ENCODE peak calls at places on chromosomes 7 and 10, in seven cellular contexts. T, M, J, I, X, K and B are unnamed samples.

GRCh38 chr10:77588886-77589285 is 48.7 kb downstream of the KCNMA1 start:
- DNase-seq in T (no peak), M (no peak), J (no peak), I (no peak), X (no peak), K (no peak), B (no peak)

GRCh38 chr7:107725138-107725740 is 18.7 kb upstream of the CBLL1 start:
- DNase-seq in T (peak), M (peak), J (peak), I (no peak), X (peak), K (peak), B (no peak)

GRCh38 chr10:89465196-89465595 is 50.8 kb downstream of the IFIT5 start:
- DNase-seq in T (no peak), M (no peak), J (no peak), I (no peak), X (no peak), K (no peak), B (no peak)

GRCh38 chr7:2779086-2779485 is 65.0 kb downstream of the GNA12 start:
- DNase-seq in T (no peak), M (no peak), J (no peak), I (no peak), X (no peak), K (no peak), B (no peak)

GRCh38 chr10:6267941-6268340 is 65.2 kb downstream of the PFKFB3 start:
- DNase-seq in T (no peak), M (no peak), J (peak), I (no peak), X (peak), K (peak), B (no peak)

GRCh38 chr7:132276986-132277716 is 299.1 kb downstream of the PLXNA4 start:
- DNase-seq in T (no peak), M (no peak), J (no peak), I (no peak), X (peak), K (no peak), B (no peak)

GRCh38 chr7:126529833-126530232 is 722.9 kb downstream of the GRM8 start:
- DNase-seq in T (no peak), M (no peak), J (no peak), I (no peak), X (peak), K (no peak), B (no peak)

GRCh38 chr10:114868801-114869200 is 47.2 kb downstream of the FHIP2A start:
- DNase-seq in T (no peak), M (no peak), J (no peak), I (no peak), X (no peak), K (no peak), B (no peak)

GRCh38 chr10:99777918-99778716 is 4.3 kb upstream of the ABCC2 start:
- DNase-seq in T (peak), M (no peak), J (no peak), I (no peak), X (no peak), K (no peak), B (no peak)

GRCh38 chr10:59181668-59182067 is 5.2 kb downstream of the PHYHIPL start:
- DNase-seq in T (peak), M (no peak), J (no peak), I (peak), X (peak), K (peak), B (no peak)

GRCh38 chr7:87152897-87153641 is 816 bp downstream of the DMTF1 start:
- DNase-seq in T (peak), M (peak), J (peak), I (no peak), X (no peak), K (peak), B (peak)

GRCh38 chr7:99129001-99129400 is 14.9 kb downstream of the SMURF1 start:
- DNase-seq in T (no peak), M (no peak), J (no peak), I (no peak), X (no peak), K (no peak), B (no peak)

GRCh38 chr7:42254217-42254616 is 17.2 kb upstream of the GLI3 start:
- DNase-seq in T (no peak), M (no peak), J (no peak), I (no peak), X (no peak), K (no peak), B (no peak)
- TF ChIP-seq CTCF in T (no peak), M (no peak), J (no peak), I (no peak), X (no peak), K (no peak), B (no peak)

DNA sequence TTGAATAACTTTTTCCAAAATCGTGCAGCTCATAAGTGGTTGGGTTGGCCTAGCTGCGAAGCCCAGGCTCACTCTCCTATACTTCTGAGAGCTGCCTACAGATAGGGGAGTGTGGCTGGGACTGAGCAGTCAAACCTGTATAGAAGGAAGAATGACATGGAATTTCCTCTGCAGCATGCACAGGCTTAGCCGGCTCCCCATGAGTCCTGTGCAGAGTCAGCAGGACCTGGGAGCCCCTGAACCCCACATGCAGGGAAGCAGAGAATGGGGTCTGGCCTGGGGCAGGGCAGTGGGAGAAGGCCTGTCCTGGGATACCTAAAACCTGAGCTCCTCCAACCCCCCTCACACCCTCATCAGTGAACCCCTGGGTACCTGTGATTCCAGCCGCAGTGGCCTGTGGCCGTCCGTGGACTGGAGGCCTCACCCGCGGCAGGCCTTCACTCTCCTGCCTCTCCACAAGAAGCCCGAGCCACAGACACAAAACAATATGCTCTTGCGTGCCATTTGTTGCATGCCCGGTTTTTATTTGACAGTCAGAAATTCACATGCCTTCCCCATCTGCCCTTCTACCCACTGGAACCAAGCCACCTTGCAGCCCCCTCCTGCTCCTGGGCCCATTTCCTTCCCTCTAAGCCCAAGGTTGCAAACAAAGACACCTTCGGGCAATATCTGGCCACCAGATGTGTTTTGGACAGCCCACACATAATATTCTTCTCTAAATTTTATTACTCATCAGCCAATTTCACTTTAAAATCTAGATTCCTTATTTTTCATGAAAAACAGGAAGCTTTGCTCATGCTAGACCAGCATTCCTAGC is 18.0 kb upstream of the C10orf105 start:
- DNase-seq in T (no peak), M (no peak), J (no peak), I (no peak), X (no peak), K (no peak), B (no peak)
- TF ChIP-seq CTCF in T (no peak), M (no peak), J (no peak), I (no peak), X (no peak), K (no peak), B (no peak)

GRCh38 chr10:4771554-4772201 is 54.3 kb upstream of the AKR1E2 start:
- DNase-seq in T (no peak), M (no peak), J (no peak), I (no peak), X (peak), K (no peak), B (no peak)

GRCh38 chr10:4767033-4767814 is 58.8 kb upstream of the AKR1E2 start:
- DNase-seq in T (peak), M (no peak), J (no peak), I (no peak), X (peak), K (peak), B (no peak)

GRCh38 chr10:4766449-4766848 is 59.6 kb upstream of the AKR1E2 start:
- DNase-seq in T (no peak), M (no peak), J (no peak), I (no peak), X (no peak), K (no peak), B (no peak)

GRCh38 chr10:4772202-4772570 is 53.8 kb upstream of the AKR1E2 start:
- DNase-seq in T (no peak), M (no peak), J (no peak), I (no peak), X (no peak), K (no peak), B (no peak)

DNA sequence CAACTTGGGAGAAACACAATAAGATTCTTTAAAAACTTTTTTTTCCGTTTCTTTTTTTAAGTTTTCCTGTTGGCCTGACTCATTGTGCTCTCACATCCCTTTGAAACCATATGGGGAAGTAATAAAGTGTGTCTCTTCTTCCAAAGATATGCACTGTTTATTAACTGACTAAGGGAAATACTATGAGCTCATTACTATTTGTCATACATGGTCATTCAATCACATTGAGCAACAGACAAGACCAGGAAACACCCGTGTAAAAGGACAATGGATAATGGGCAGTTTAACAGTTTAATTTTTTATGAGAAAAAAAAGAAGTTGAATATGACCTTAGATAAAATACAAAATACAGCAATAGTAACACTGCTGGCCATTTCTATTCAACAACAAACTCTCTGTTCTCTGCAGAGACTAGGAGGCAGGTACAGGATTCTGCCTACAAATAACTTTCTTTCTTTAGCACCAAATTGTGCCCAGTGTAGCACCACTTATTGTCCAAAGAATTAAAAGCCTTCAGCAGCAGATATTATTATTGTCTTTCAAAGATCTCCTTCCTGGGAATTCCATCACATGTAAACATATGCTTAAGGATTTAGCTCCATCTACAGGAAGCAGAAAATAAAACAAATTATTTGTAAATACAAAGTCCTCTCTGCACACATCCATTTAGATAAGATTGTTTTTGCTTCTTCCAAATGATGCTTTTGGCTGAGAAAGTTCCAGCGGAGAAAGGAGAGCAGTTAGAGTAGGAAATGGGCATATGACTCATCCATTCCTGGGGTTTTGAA is 55.0 kb upstream of the AKR1E2 start:
- DNase-seq in T (no peak), M (peak), J (no peak), I (no peak), X (peak), K (peak), B (no peak)
- TF ChIP-seq CTCF in T (peak), M (peak), J (peak), I (peak), X (peak), K (peak), B (no peak)

GRCh38 chr10:3010327-3010726 is 57.0 kb upstream of the PFKP start:
- DNase-seq in T (peak), M (no peak), J (no peak), I (no peak), X (no peak), K (no peak), B (no peak)
- TF ChIP-seq CTCF in T (peak), M (no peak), J (no peak), I (no peak), X (no peak), K (no peak), B (no peak)

DNA sequence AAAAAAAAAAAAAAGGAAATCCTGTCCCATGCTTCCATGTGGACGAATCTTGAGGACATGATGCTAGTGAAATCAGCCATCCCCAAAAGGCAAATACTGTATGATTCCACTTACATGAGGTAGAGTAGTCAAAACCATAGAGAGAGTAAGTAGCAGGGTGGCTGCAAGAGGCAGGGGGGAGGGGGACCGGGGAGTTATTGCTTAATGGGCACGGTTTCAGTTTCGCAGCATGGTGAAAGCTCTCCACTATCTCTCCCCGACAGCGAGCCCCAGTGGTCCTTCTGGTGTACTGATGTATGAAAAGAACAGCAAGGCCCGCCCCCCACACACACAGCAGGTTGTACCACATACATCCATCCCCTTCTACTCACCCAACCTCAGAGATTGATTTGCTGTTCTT is 32.8 kb downstream of the NOD1 start:
- DNase-seq in T (peak), M (no peak), J (peak), I (peak), X (peak), K (no peak), B (peak)
- TF ChIP-seq CTCF in T (no peak), M (no peak), J (no peak), I (peak), X (no peak), K (peak), B (no peak)

DNA sequence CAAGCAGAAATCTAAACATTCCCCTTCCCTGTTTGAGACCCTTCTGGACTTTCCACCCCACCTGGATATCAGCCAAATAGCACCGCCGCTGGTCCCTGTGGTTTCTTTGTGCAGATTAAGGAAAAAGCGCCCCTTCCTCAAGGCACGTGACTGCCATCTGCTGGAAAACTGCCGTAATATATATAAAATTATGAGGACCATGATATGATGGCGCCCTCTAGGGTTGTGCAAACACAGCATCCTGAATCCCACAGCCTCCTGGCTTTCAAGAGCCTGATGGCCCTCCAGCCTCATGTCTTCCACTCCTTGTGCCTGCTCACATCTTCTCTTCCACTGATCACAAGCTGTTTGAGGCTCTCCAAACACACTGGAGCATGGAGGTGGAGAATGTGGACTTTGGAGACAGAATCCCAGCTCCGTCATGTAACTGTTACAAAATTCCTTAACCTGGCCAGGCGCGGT is 121.3 kb downstream of the MYL10 start:
- DNase-seq in T (peak), M (peak), J (peak), I (no peak), X (no peak), K (peak), B (no peak)
- TF ChIP-seq CTCF in T (peak), M (peak), J (peak), I (peak), X (peak), K (peak), B (peak)

DNA sequence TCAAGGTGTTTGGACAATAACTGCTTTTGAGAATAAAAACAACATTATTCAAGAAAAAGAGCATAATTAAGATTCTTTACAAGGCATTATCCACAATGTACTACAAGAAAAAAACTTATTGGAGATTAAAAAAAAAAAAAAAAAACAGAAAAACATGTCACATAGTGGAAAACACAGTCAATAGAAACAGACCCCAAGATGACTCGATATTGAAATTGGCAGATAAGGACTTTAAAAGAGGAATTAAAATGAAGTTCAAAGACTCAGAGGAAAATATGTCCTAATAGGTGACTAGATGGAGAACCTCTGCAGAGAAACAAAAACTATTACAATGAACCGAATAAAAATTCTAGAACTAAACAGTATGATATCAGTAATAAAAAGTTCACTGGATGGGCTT is 248.9 kb downstream of the CALN1 start:
- DNase-seq in T (no peak), M (no peak), J (no peak), I (no peak), X (no peak), K (no peak), B (no peak)
- TF ChIP-seq CTCF in T (no peak), M (no peak), J (no peak), I (no peak), X (no peak), K (no peak), B (no peak)

DNA sequence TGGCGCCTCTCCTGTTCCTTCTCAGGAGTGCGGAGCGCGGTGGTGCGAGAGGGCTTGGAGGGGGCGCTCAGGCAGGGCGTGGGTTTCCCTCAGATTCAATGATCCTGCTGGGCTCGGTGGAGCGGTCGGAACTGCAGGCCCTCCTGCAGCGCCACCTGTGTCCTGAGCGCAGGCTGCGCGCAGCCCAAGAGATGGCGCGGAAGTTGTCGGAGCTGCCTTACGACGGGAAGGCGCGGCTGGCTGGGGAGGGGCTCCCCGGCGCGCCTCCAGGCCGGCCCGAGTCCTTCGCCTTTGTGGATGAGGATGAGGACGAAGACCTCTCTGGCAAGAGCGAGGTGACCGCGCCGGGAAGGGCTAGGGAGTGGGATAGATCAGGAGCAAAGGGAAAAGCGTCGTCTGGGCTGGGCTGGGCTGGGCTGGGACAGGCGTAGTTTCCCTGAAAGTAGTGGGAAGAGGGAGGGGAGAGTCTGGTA is 17.0 kb downstream of the FAM131B start:
- DNase-seq in T (peak), M (peak), J (peak), I (peak), X (peak), K (peak), B (peak)
- TF ChIP-seq CTCF in T (peak), M (peak), J (peak), I (peak), X (peak), K (peak), B (peak)

DNA sequence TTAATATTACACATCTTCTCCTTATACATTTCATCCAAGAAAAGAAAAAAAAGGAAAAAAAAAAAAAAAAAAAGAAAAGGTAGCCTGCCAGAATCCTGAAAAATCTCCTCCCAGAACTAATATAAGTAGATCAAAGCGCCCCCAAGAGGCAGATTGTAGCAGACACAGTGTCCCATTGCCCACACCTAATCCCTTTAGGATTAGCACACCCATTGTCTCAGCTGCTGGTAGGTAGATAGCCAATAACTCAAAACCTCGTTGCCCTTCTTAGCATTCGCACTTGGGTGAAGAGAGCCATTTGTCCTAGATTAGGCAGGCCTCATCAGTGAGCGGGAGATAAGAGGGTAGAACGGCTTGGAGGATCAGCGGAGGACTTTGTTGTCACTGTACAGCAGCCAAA is 100.2 kb upstream of the SORCS1 start:
- DNase-seq in T (peak), M (no peak), J (no peak), I (no peak), X (no peak), K (peak), B (no peak)
- TF ChIP-seq CTCF in T (peak), M (no peak), J (no peak), I (peak), X (no peak), K (no peak), B (no peak)